ENCODE peak calls at places on chromosomes 7 and 10, in five cellular contexts. R, J, O, U and Q are unnamed samples.

GRCh38 chr10:33240931-33241330 is 93.5 kb downstream of the NRP1 start:
- DNase-seq in J (no peak), U (no peak), O (no peak), R (no peak), Q (no peak)

GRCh38 chr7:157661611-157661975 is 324.8 kb downstream of the DNAJB6 start:
- DNase-seq in J (no peak), O (no peak), U (no peak), R (no peak), Q (no peak)

GRCh38 chr10:78960316-78960800 is 108.4 kb upstream of the ZMIZ1 start:
- DNase-seq in U (no peak), J (peak), R (no peak), O (peak), Q (peak)

GRCh38 chr7:17773289-17773626 is 167.0 kb downstream of the SNX13 start:
- DNase-seq in U (no peak), R (no peak), J (no peak), O (peak), Q (peak)

GRCh38 chr7:2040893-2041270 is 191.9 kb downstream of the MAD1L1 start:
- DNase-seq in O (no peak), J (no peak), R (no peak), U (no peak), Q (no peak)

GRCh38 chr7:150372271-150373048 is 3.8 kb downstream of the REPIN1 start:
- DNase-seq in R (no peak), J (no peak), O (no peak), U (no peak), Q (no peak)

GRCh38 chr10:78802406-78802805 is 266.4 kb upstream of the ZMIZ1 start:
- DNase-seq in R (no peak), J (no peak), O (no peak), U (no peak), Q (no peak)

GRCh38 chr7:68963547-68963946 is 634.7 kb upstream of the AUTS2 start:
- DNase-seq in U (no peak), R (no peak), O (peak), J (no peak), Q (no peak)

GRCh38 chr7:131242123-131242650 is 85.5 kb upstream of the MKLN1 start:
- DNase-seq in O (no peak), J (no peak), U (no peak), R (no peak), Q (no peak)

GRCh38 chr10:99995713-99996112 is 14.0 kb downstream of the DNMBP start:
- DNase-seq in U (no peak), O (no peak), J (no peak), R (no peak), Q (no peak)

GRCh38 chr10:132605390-132605789 is 67.8 kb downstream of the INPP5A start:
- DNase-seq in U (no peak), O (no peak), J (no peak), R (no peak), Q (no peak)

GRCh38 chr10:11532329-11532728 is 79.1 kb downstream of the USP6NL start:
- DNase-seq in U (no peak), R (no peak), O (no peak), J (no peak), Q (no peak)

GRCh38 chr10:43471146-43471545 is 34.2 kb downstream of the ZNF487 start:
- DNase-seq in U (no peak), O (no peak), R (no peak), J (no peak), Q (no peak)

GRCh38 chr10:101903827-101904520 is 60.4 kb upstream of the KCNIP2 start:
- DNase-seq in U (no peak), J (no peak), O (no peak), R (no peak), Q (no peak)

GRCh38 chr10:125000366-125001312 is 58.7 kb downstream of the ZRANB1 start:
- DNase-seq in R (no peak), O (no peak), J (peak), U (no peak), Q (no peak)

GRCh38 chr7:82715344-82715743 is 271.8 kb upstream of the CACNA2D1 start:
- DNase-seq in J (no peak), O (no peak), R (no peak), U (no peak), Q (no peak)

GRCh38 chr10:66980276-66980675 is 54.4 kb downstream of the LRRTM3 start:
- DNase-seq in U (no peak), R (no peak), O (no peak), J (no peak), Q (no peak)

GRCh38 chr7:38222481-38223096 is 44.5 kb downstream of the STARD3NL start:
- DNase-seq in J (no peak), O (peak), R (no peak), U (no peak), Q (peak)

GRCh38 chr7:23462846-23463245 is 7.4 kb downstream of the IGF2BP3 start:
- DNase-seq in O (no peak), U (no peak), R (no peak), J (no peak), Q (peak)

GRCh38 chr10:102449321-102450123 is 1.8 kb downstream of the C10orf95 start:
- DNase-seq in U (peak), J (peak), R (peak), O (peak), Q (peak)

GRCh38 chr10:112765717-112766235 is 184.3 kb upstream of the TCF7L2 start:
- DNase-seq in J (no peak), R (no peak), O (no peak), U (no peak), Q (no peak)

GRCh38 chr7:105951597-105951996 is 11.5 kb upstream of the CDHR3 start:
- DNase-seq in U (no peak), J (no peak), O (no peak), R (no peak), Q (no peak)

GRCh38 chr7:49875336-49875735 is 101.9 kb downstream of the VWC2 start:
- DNase-seq in O (no peak), R (no peak), J (no peak), U (no peak), Q (no peak)

GRCh38 chr10:90920986-90921643 is at the start of gene ANKRD1:
- DNase-seq in O (peak), R (no peak), U (no peak), J (no peak), Q (peak)

GRCh38 chr10:63487990-63488389 is 22.2 kb upstream of the JMJD1C start:
- DNase-seq in O (no peak), R (no peak), J (no peak), U (no peak), Q (no peak)

GRCh38 chr7:5598769-5599371 is 175.2 kb upstream of the TNRC18 start:
- DNase-seq in O (no peak), U (no peak), J (no peak), R (no peak), Q (peak)

GRCh38 chr10:13728898-13729535 is 142.3 kb downstream of the PRPF18 start:
- DNase-seq in U (no peak), O (no peak), R (no peak), J (no peak), Q (no peak)

GRCh38 chr7:44338600-44338999 is 13.2 kb upstream of the CAMK2B start:
- DNase-seq in U (no peak), R (no peak), J (no peak), O (no peak), Q (no peak)

GRCh38 chr7:127900735-127901685 is 130.2 kb downstream of the LRRC4 start:
- DNase-seq in U (no peak), J (no peak), R (no peak), O (no peak), Q (no peak)